ENCODE peak calls at places on chromosome 13, in eight cellular contexts. F is H9; X is foreskin fibroblast; D is mammary epithelial cell; U is effector CD4-positive, alpha-beta T cell; E is fibroblast of pulmonary artery; C is nephron progenitor cell; Y is Peyer's patch. Q is an unnamed sample.

GRCh38 chr13:50512602-50513527 is 330.6 kb downstream of the DLEU7 start:
- DNase-seq in Y (no peak), X (peak; percentile 76), U (peak; percentile 10), D (no peak), C (peak; percentile 38), F (no peak), E (peak; percentile 57), Q (no peak)

GRCh38 chr13:50685491-50685890 is 158.0 kb downstream of the DLEU7 start:
- DNase-seq in X (peak; percentile 37), Y (no peak), D (peak; percentile 67), U (no peak), C (no peak), F (no peak), E (peak; percentile 62), Q (peak; percentile 7)

GRCh38 chr13:21133077-21133476 is 43.3 kb downstream of the SKA3 start:
- DNase-seq in E (no peak), X (no peak), F (no peak), U (no peak), D (no peak), Y (no peak), C (no peak), Q (no peak)

GRCh38 chr13:93079294-93079693 is 147.3 kb upstream of the GPC6 start:
- DNase-seq in U (no peak), C (no peak), D (peak; percentile 29), F (no peak), E (peak; percentile 68), X (peak; percentile 42), Y (no peak), Q (no peak)

GRCh38 chr13:98155475-98156111 is 12.7 kb downstream of the FARP1 start:
- DNase-seq in F (no peak), Y (no peak), D (no peak), U (no peak), X (peak; percentile 85), E (peak; percentile 81), C (no peak), Q (no peak)

GRCh38 chr13:105598551-105598950 is 936.9 kb downstream of the EFNB2 start:
- DNase-seq in C (no peak), D (peak; percentile 8), F (no peak), X (peak; percentile 76), U (no peak), Y (no peak), E (peak; percentile 41), Q (no peak)

GRCh38 chr13:98730441-98730840 is 22.0 kb downstream of the SLC15A1 start:
- DNase-seq in X (no peak), F (no peak), C (no peak), U (no peak), D (no peak), E (no peak), Y (no peak), Q (no peak)

GRCh38 chr13:82791035-82791434 is 1091.2 kb downstream of the SLITRK1 start:
- DNase-seq in C (no peak), U (no peak), D (no peak), F (no peak), E (no peak), X (peak; percentile 1), Y (no peak), Q (no peak)

GRCh38 chr13:112588490-112589297 is 741 bp upstream of the TUBGCP3 start:
- DNase-seq in Y (no peak), F (no peak), D (no peak), X (peak; percentile 7), C (no peak), E (no peak), U (no peak), Q (no peak)

GRCh38 chr13:105441406-105441805 is 1094.1 kb downstream of the EFNB2 start:
- DNase-seq in E (peak; percentile 24), F (no peak), D (peak; percentile 10), C (no peak), U (no peak), X (peak; percentile 35), Y (no peak), Q (no peak)

GRCh38 chr13:35354882-35355281 is 121.6 kb downstream of the MAB21L1 start:
- DNase-seq in D (no peak), C (no peak), X (no peak), U (no peak), F (no peak), E (no peak), Y (no peak), Q (no peak)

GRCh38 chr13:80196756-80197155 is 144.2 kb downstream of the SPRY2 start:
- DNase-seq in U (no peak), F (no peak), D (no peak), X (peak; percentile 26), Y (no peak), E (peak; percentile 15), C (no peak), Q (no peak)

GRCh38 chr13:77980592-77980991 is 62.0 kb upstream of the EDNRB start:
- DNase-seq in F (no peak), E (peak; percentile 89), Y (no peak), X (peak; percentile 52), U (no peak), D (peak; percentile 72), C (no peak), Q (no peak)

GRCh38 chr13:44620057-44620456 is 43.9 kb upstream of the TSC22D1 start:
- DNase-seq in D (peak; percentile 58), X (peak; percentile 83), C (no peak), U (no peak), F (no peak), E (peak; percentile 22), Y (no peak), Q (no peak)

GRCh38 chr13:44013666-44014291 is 134.1 kb downstream of the LACC1 start:
- DNase-seq in E (peak; percentile 66), Y (no peak), X (peak; percentile 78), C (no peak), U (no peak), F (no peak), D (peak; percentile 40), Q (no peak)

GRCh38 chr13:59094149-59094548 is 1069.6 kb downstream of the DIAPH3 start:
- DNase-seq in X (no peak), F (no peak), E (peak; percentile 3), Y (no peak), C (no peak), D (no peak), U (no peak), Q (no peak)

GRCh38 chr13:23985846-23986245 is 88.5 kb upstream of the C1QTNF9B start:
- DNase-seq in D (no peak), Y (no peak), U (no peak), X (no peak), C (no peak), E (no peak), F (no peak), Q (no peak)

GRCh38 chr13:110254151-110254679 is 52.7 kb downstream of the COL4A1 start:
- DNase-seq in Y (no peak), X (no peak), F (no peak), D (no peak), U (no peak), E (no peak), C (no peak), Q (no peak)

GRCh38 chr13:114099191-114099590 is 33.2 kb downstream of the RASA3 start:
- DNase-seq in D (peak; percentile 49), E (peak; percentile 90), F (peak; percentile 86), U (no peak), Y (peak; percentile 59), X (peak; percentile 97), C (no peak), Q (peak; percentile 80)

GRCh38 chr13:29901714-29902631 is 51.6 kb upstream of the UBL3 start:
- DNase-seq in D (peak; percentile 92), X (peak; percentile 90), E (peak; percentile 96), Y (no peak), U (no peak), F (no peak), C (no peak), Q (no peak)

GRCh38 chr13:77918391-77919261 is at the start of gene EDNRB:
- DNase-seq in E (peak; percentile 44), F (peak; percentile 62), Y (peak; percentile 48), X (peak; percentile 28), D (peak; percentile 45), U (no peak), C (peak; percentile 29), Q (peak; percentile 14)

Q was measured in gastrocnemius medialis.